ENCODE peak calls at places on chromosomes 4 and X, in seven cellular contexts. M is GM12878, C is breast epithelium, G is transverse colon, A is endothelial cell of umbilical vein, H is HCT116, W is stomach. V is an unnamed sample.

GRCh38 chr4:1109332-1109731 is 4.0 kb downstream of the RNF212 start:
- DNase-seq in M (no peak), C (no peak), G (no peak), A (no peak), H (no peak), W (no peak), V (no peak)

GRCh38 chr4:27760176-27760575 is 899.5 kb downstream of the STIM2 start:
- DNase-seq in M (no peak), C (no peak), G (no peak), A (no peak), H (no peak), W (no peak), V (no peak)

GRCh38 chr4:17273047-17273446 is 238.8 kb downstream of the QDPR start:
- DNase-seq in M (no peak), C (no peak), G (no peak), A (no peak), H (no peak), W (no peak), V (no peak)

GRCh38 chrX:65741823-65742222 is 74.4 kb downstream of the MSN start:
- DNase-seq in M (no peak), C (no peak), G (no peak), A (no peak), H (no peak), W (no peak), V (no peak)

GRCh38 chr4:84894621-84895020 is 71.9 kb downstream of the WDFY3 start:
- DNase-seq in M (no peak), C (no peak), G (no peak), A (no peak), H (no peak), W (no peak), V (peak)

GRCh38 chr4:99436976-99437655 is 2.0 kb upstream of the ADH7 start:
- DNase-seq in M (no peak), C (no peak), G (no peak), A (no peak), H (no peak), W (no peak), V (no peak)

GRCh38 chr4:141427726-141428296 is 207.1 kb downstream of the ZNF330 start:
- DNase-seq in M (no peak), C (no peak), G (no peak), A (no peak), H (no peak), W (no peak), V (no peak)

GRCh38 chrX:10119399-10119990 is 37.3 kb upstream of the CLCN4 start:
- DNase-seq in M (peak), C (peak), G (peak), A (peak), H (peak), W (peak), V (peak)

GRCh38 chr4:174749091-174749490 is 80.0 kb downstream of the GLRA3 start:
- DNase-seq in M (no peak), C (no peak), G (no peak), A (no peak), H (no peak), W (no peak), V (no peak)

GRCh38 chrX:87299563-87300160 is 217.9 kb upstream of the KLHL4 start:
- DNase-seq in M (no peak), C (no peak), G (no peak), A (peak), H (no peak), W (no peak), V (no peak)

GRCh38 chrX:113726898-113727297 is 857.0 kb upstream of the HTR2C start:
- DNase-seq in M (no peak), C (no peak), G (no peak), A (no peak), H (no peak), W (no peak), V (no peak)

GRCh38 chr4:104728380-104729122 is 233.9 kb upstream of the CXXC4 start:
- DNase-seq in M (no peak), C (no peak), G (no peak), A (no peak), H (peak), W (no peak), V (no peak)

GRCh38 chr4:87622303-87622702 is 14.0 kb downstream of the DSPP start:
- DNase-seq in M (no peak), C (no peak), G (no peak), A (no peak), H (no peak), W (no peak), V (no peak)

GRCh38 chr4:174828845-174829701 is at the start of gene GLRA3:
- DNase-seq in M (no peak), C (peak), G (peak), A (no peak), H (no peak), W (peak), V (peak)

GRCh38 chr4:54091637-54092404 is 8.1 kb upstream of the GSX2 start:
- DNase-seq in M (peak), C (no peak), G (peak), A (peak), H (no peak), W (peak), V (peak)

GRCh38 chr4:176791591-176792347 is 953 bp downstream of the VEGFC start:
- DNase-seq in M (no peak), C (no peak), G (peak), A (peak), H (no peak), W (peak), V (peak)

GRCh38 chr4:176838611-176839411 is 46.1 kb upstream of the VEGFC start:
- DNase-seq in M (no peak), C (no peak), G (no peak), A (peak), H (no peak), W (no peak), V (no peak)

GRCh38 chr4:31538877-31539276 is 818.7 kb downstream of the PCDH7 start:
- DNase-seq in M (no peak), C (no peak), G (no peak), A (no peak), H (no peak), W (no peak), V (no peak)

GRCh38 chrX:15530318-15530717 is 29.7 kb downstream of the BMX start:
- DNase-seq in M (no peak), C (no peak), G (no peak), A (no peak), H (no peak), W (no peak), V (no peak)

GRCh38 chrX:110745288-110745687 is 50.3 kb downstream of the CHRDL1 start:
- DNase-seq in M (no peak), C (no peak), G (no peak), A (no peak), H (no peak), W (no peak), V (no peak)

GRCh38 chr4:16125571-16126445 is 42.0 kb upstream of the PROM1 start:
- DNase-seq in M (no peak), C (no peak), G (no peak), A (no peak), H (no peak), W (no peak), V (no peak)

GRCh38 chr4:94446386-94446785 is 5.4 kb upstream of the PDLIM5 start:
- DNase-seq in M (no peak), C (no peak), G (no peak), A (no peak), H (no peak), W (no peak), V (no peak)

GRCh38 chrX:86349115-86349514 is 200.9 kb downstream of the DACH2 start:
- DNase-seq in M (no peak), C (no peak), G (no peak), A (no peak), H (no peak), W (no peak), V (no peak)

GRCh38 chrX:134622056-134622812 is 36.0 kb downstream of the PLAC1 start:
- DNase-seq in M (peak), C (no peak), G (no peak), A (peak), H (peak), W (no peak), V (no peak)
- TF ChIP-seq POLR2A in M (no peak), C (no peak), G (no peak), A (no peak), H (no peak), W (no peak), V (no peak)

GRCh38 chr4:81376720-81377119 is 95.0 kb downstream of the RASGEF1B start:
- DNase-seq in M (no peak), C (no peak), G (no peak), A (no peak), H (no peak), W (no peak), V (no peak)

GRCh38 chr4:81375745-81376144 is 96.0 kb downstream of the RASGEF1B start:
- DNase-seq in M (no peak), C (no peak), G (no peak), A (no peak), H (no peak), W (no peak), V (no peak)

GRCh38 chr4:81380364-81380853 is 91.3 kb downstream of the RASGEF1B start:
- DNase-seq in M (no peak), C (no peak), G (no peak), A (no peak), H (no peak), W (no peak), V (no peak)

GRCh38 chr4:81378398-81378797 is 93.3 kb downstream of the RASGEF1B start:
- DNase-seq in M (no peak), C (no peak), G (no peak), A (no peak), H (no peak), W (no peak), V (no peak)

DNA sequence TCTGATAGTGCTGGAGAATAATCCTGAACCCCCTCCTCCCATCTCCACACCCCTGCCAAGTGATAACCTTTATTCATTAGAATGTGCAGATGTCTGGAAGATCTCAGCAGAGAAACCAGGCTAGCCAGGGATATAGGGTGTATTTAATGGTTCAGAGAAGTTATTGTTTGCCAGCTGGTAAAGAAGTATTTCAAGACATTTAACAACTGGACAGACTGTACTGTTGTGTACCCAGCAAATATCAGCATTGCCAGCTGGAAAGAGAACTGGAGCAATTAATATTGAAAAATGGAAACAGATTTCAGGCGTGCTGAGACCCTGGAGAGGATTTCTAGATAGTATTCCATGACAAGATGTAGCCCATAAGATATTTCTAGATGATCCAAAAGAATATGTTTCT is 94.5 kb downstream of the RASGEF1B start:
- DNase-seq in M (no peak), C (no peak), G (no peak), A (no peak), H (no peak), W (no peak), V (no peak)
- TF ChIP-seq POLR2AphosphoS5 in M (no peak), C (no peak), G (no peak), A (no peak), H (no peak), W (no peak), V (no peak)

DNA sequence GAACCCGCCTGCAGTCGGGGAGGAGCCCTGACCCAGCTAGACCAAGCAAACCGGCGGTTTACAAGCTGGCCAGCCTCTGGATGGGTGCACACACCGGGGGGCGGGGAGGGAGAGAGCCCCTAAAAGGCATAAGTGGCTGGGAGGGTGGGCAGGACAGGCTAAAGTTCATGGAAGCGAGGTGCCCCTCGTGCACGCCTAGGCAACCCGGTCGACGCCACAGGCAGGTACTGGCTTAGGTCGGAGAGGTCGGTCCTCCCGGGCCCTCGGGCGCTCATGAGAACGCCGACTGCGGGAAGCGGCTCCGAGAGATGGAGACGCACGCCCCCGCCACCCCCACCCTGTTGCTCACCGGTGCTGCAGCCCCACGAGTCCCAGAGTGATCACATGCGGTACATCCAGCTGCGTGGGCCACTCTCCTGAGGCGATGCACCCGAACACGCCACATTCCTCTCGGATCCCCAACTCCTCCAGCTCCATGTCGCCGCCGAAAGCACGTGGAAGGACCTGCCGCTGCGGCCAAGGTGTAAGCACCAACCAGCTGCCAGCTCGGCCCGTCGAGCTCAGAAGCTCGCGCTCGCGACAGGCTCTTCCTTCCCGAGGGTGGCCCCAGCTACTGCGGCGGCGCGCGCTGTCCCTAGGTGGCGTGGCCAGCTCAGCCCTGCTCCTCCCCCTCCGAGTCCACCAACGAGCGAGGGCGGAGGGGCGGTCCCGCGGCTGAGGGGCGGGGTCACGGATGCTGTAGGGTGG is at the start of gene PPAT:
- DNase-seq in M (peak), C (peak), G (peak), A (peak), H (peak), W (peak), V (peak)
- TF ChIP-seq POLR2A in M (peak), C (no peak), G (peak), A (peak), H (peak), W (no peak), V (no peak)

DNA sequence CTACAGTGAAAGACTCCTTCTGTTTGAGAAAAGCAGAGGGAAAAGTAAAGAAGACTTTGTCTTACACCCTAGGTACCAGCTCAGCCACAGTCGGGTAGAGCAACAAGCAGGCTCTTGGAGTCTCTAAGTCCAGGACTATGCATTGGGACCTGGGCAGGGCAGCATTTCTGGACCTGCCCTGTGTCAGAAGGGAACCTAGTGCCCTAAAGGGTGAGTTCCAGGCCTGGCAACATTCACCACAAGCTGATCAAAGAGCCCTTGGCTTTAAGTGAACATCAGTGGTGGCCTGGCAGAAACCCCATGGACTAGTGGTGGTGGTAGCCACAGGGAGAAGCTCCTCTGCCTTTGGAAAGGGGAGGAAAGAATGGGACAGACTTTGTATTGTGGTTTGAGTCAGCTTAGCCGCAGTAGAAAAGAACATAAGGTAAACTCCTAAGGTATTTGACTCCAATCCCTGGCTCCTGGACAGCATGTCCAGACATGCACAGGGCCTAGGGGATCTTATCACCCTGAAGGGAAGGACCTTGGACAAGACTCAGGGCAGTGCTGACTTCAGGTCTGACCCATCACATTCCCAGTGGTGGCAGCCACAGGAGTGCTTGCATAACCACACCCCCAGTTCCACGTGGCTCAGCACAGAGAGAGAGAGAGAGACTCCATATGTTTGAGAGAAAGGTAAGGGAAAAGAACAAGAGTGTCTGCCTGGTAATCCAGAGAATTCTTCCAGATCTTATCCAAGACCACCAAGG is 32.6 kb downstream of the CCDC158 start:
- DNase-seq in M (no peak), C (no peak), G (no peak), A (no peak), H (no peak), W (no peak), V (no peak)
- TF ChIP-seq POLR2AphosphoS5 in M (no peak), C (no peak), G (no peak), A (no peak), H (no peak), W (no peak), V (no peak)

DNA sequence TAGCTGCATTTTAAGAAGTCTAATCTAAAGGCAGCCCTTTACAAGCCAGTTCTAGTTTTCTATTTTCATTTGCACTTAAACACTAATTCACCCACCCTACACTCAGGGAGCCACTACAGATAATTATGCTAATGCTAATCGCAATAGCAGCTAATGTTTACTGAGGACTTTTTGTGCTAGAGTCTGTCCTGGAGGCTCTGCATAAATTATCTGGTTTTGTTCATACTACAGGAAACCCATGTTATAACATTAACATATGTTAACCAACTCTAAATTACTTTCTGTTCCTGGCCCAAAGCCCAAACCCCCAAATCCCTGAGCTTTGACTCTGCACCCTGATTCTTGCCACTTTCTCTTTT is 476 bp upstream of the RADX start:
- DNase-seq in M (no peak), C (no peak), G (no peak), A (no peak), H (no peak), W (no peak), V (no peak)
- TF ChIP-seq POLR2A in M (no peak), C (no peak), G (no peak), A (no peak), H (no peak), W (no peak), V (no peak)